ENCODE peak calls at places on chromosomes 7 and 10, in four cellular contexts. L, W, S and R are unnamed samples.
A peak's percentile ranks its signal among the peaks of the same experiment; 100 is the strongest.

GRCh38 chr7:22660732-22661131 is 66.3 kb upstream of the IL6 start:
- DNase-seq in L (no peak), W (no peak), S (peak; percentile 77), R (no peak)

GRCh38 chr7:505171-505570 is 14.5 kb downstream of the PDGFA start:
- DNase-seq in S (no peak), W (no peak), L (no peak), R (no peak)

GRCh38 chr10:12358863-12359647 is 9.7 kb downstream of the CAMK1D start:
- DNase-seq in L (no peak), S (peak; percentile 32), W (no peak), R (peak; percentile 25)

GRCh38 chr7:131166066-131166465 is 161.6 kb upstream of the MKLN1 start:
- DNase-seq in S (no peak), W (no peak), L (no peak), R (no peak)

GRCh38 chr10:13956826-13957225 is 370.1 kb downstream of the PRPF18 start:
- DNase-seq in W (no peak), L (no peak), S (peak; percentile 59), R (peak; percentile 58)

GRCh38 chr7:47202146-47202768 is 379.7 kb downstream of the TNS3 start:
- DNase-seq in S (no peak), L (no peak), W (no peak), R (no peak)

GRCh38 chr10:96651998-96652431 is 65.2 kb upstream of the TM9SF3 start:
- DNase-seq in S (no peak), L (no peak), W (no peak), R (no peak)

GRCh38 chr7:90771281-90771680 is 175.2 kb downstream of the CDK14 start:
- DNase-seq in W (no peak), S (no peak), L (no peak), R (no peak)

GRCh38 chr7:134593530-134594392 is 44.9 kb downstream of the AKR1B15 start:
- DNase-seq in S (no peak), L (peak; percentile 10), W (no peak), R (no peak)

GRCh38 chr10:88104213-88104612 is 240.8 kb downstream of the PTEN start:
- DNase-seq in L (no peak), S (no peak), W (no peak), R (no peak)

GRCh38 chr7:2066251-2066919 is 166.4 kb downstream of the MAD1L1 start:
- DNase-seq in S (no peak), L (peak; percentile 96), W (no peak), R (no peak)

GRCh38 chr10:81963606-81964005 is 88.6 kb downstream of the NRG3 start:
- DNase-seq in L (no peak), S (no peak), W (no peak), R (no peak)

GRCh38 chr10:87656431-87657072 is 3.1 kb upstream of the PAPSS2 start:
- DNase-seq in W (no peak), L (peak; percentile 71), S (peak; percentile 84), R (peak; percentile 78)

GRCh38 chr10:29257784-29258135 is 31.1 kb upstream of the LYZL1 start:
- DNase-seq in L (no peak), W (no peak), S (no peak), R (no peak)

GRCh38 chr7:45225560-45226335 is 68.2 kb downstream of the RAMP3 start:
- DNase-seq in W (no peak), L (no peak), S (no peak), R (no peak)

GRCh38 chr7:140022582-140023211 is 40.1 kb downstream of the PARP12 start:
- DNase-seq in L (no peak), S (no peak), W (no peak), R (no peak)

GRCh38 chr7:144826248-144826647 is 9.6 kb downstream of the TPK1 start:
- DNase-seq in S (no peak), W (no peak), L (no peak), R (no peak)

GRCh38 chr10:73785721-73786511 is 510 bp downstream of the ZSWIM8 start:
- DNase-seq in W (no peak), L (peak; percentile 59), S (peak; percentile 61), R (peak; percentile 94)

GRCh38 chr7:93092757-93093370 is 24.9 kb downstream of the SAMD9 start:
- DNase-seq in S (peak; percentile 66), W (peak; percentile 21), L (no peak), R (no peak)

DNA sequence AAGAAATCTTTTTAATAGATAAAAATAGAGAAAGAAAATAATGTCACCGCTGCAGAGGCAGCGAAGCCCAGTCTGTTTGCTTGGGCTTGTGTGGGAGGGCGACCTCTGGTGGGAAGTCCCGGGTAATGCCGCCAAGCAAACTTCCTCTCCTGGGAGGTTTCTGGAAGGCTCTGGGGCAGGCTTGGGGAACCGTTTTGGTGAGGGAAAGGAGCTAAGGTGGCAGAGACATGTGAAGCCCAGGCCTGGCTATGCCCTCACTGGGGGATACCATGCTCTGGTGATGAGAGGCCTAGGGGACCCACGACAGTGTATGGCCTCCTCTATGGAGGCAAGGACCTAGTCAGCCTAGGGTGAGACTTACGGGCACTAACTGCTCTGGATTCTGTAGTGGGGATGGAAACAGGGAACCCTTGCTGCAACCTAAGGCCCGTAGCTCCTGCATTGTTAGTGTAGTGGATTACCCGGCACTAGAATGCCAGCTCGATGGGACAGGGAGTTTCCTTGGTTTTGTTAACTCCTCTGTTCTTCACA is 605.1 kb downstream of the LRMDA start:
- DNase-seq in W (peak; percentile 26), S (peak; percentile 78), L (peak; percentile 81), R (peak; percentile 86)
- H2AFZ ChIP-seq in W (no peak overlapping the region), S (no peak overlapping the region), L (peak overlapping the region; percentile 73), R (peak overlapping the region; percentile 56)

GRCh38 chr7:104898434-104898833 is 115.6 kb upstream of the KMT2E start:
- DNase-seq in S (no peak), L (no peak), W (no peak), R (no peak)
- H3K27ac ChIP-seq in S (no peak overlapping the region), L (no peak overlapping the region), W (no peak overlapping the region), R (no peak overlapping the region)

GRCh38 chr10:89553064-89553734 is 17.8 kb upstream of the SLC16A12 start:
- DNase-seq in S (no peak), W (peak; percentile 82), L (no peak), R (peak; percentile 86)
- H3K4me2 ChIP-seq in S (no peak overlapping the region), W (peak overlapping the region; percentile 64), L (peak overlapping the region; percentile 48), R (peak overlapping the region; percentile 16)

GRCh38 chr10:3935141-3935540 is 150.1 kb upstream of the KLF6 start:
- DNase-seq in L (no peak), S (no peak), W (no peak), R (peak; percentile 98)

GRCh38 chr10:3935933-3936359 is 150.9 kb upstream of the KLF6 start:
- DNase-seq in S (no peak), W (no peak), L (no peak), R (peak; percentile 84)

GRCh38 chr10:3931901-3932300 is 146.9 kb upstream of the KLF6 start:
- DNase-seq in S (no peak), L (no peak), W (no peak), R (no peak)

GRCh38 chr10:3932597-3933380 is 147.8 kb upstream of the KLF6 start:
- DNase-seq in L (no peak), S (no peak), W (no peak), R (no peak)

GRCh38 chr10:3933733-3934132 is 148.7 kb upstream of the KLF6 start:
- DNase-seq in L (no peak), W (no peak), S (no peak), R (no peak)
- H2AFZ ChIP-seq in L (no peak overlapping the region), W (no peak overlapping the region), S (no peak overlapping the region), R (no peak overlapping the region)

GRCh38 chr10:43452356-43452914 is 15.5 kb downstream of the ZNF487 start:
- DNase-seq in S (no peak), W (no peak), L (no peak), R (peak; percentile 84)
- H3K27ac ChIP-seq in S (no peak overlapping the region), W (no peak overlapping the region), L (no peak overlapping the region), R (peak overlapping the region; percentile 28)

GRCh38 chr7:69963388-69963787 is 365.1 kb downstream of the AUTS2 start:
- DNase-seq in W (no peak), L (no peak), S (no peak), R (no peak)
- H3K4me2 ChIP-seq in W (no peak overlapping the region), L (no peak overlapping the region), S (no peak overlapping the region), R (no peak overlapping the region)

GRCh38 chr10:18008989-18009388 is 57.3 kb downstream of the SLC39A12 start:
- DNase-seq in S (no peak), L (no peak), W (no peak), R (no peak)

GRCh38 chr10:18010050-18010449 is 58.3 kb downstream of the SLC39A12 start:
- DNase-seq in W (no peak), L (no peak), S (no peak), R (no peak)

GRCh38 chr10:18005781-18006456 is 54.2 kb downstream of the SLC39A12 start:
- DNase-seq in W (no peak), S (peak; percentile 37), L (no peak), R (peak; percentile 15)

GRCh38 chr10:18000601-18001000 is 48.9 kb downstream of the SLC39A12 start:
- DNase-seq in W (no peak), S (no peak), L (no peak), R (no peak)

DNA sequence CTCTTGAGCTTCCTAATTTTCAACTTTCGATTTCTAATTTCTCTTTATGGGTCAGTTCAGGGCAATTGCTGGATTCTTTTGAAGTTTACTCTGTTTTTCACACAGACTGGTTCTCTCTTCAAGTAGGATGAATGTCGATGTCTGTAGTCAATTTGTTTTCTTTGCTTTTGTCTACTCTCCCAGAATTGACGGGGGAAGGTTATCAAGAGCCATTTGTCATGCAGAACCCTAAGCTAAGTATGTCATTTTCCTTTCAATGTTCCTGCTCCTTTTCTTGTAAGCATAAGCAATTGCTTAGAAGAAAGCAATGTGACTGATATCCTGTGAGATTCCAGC is 53.7 kb downstream of the SLC39A12 start:
- DNase-seq in W (no peak), L (no peak), S (peak; percentile 42), R (no peak)
- H2AFZ ChIP-seq in W (no peak overlapping the region), L (peak overlapping the region; percentile 41), S (no peak overlapping the region), R (peak overlapping the region; percentile 70)

GRCh38 chr10:95552680-95553342 is 8.4 kb downstream of the SORBS1 start:
- DNase-seq in L (no peak), W (no peak), S (peak; percentile 72), R (no peak)
- H3K27ac ChIP-seq in L (no peak overlapping the region), W (no peak overlapping the region), S (peak overlapping the region; percentile 81), R (no peak overlapping the region)

GRCh38 chr10:129604333-129605032 is 137.4 kb downstream of the MGMT start:
- DNase-seq in S (no peak), W (no peak), L (no peak), R (no peak)
- H3K4me2 ChIP-seq in S (no peak overlapping the region), W (no peak overlapping the region), L (no peak overlapping the region), R (no peak overlapping the region)